ENCODE peak calls at places on chromosome 15, in ten cellular contexts. H is GM06990, C is hepatocyte, F is MCF 10A, P is IMR-90, E is H1, Z is tibial artery, A is retinal pigment epithelial cell, I is nephron progenitor cell, X is PC-9. J is an unnamed sample.

GRCh38 chr15:56249080-56249479 is 5.4 kb upstream of the RFX7 start:
- DNase-seq in H (no peak), C (peak; percentile 35), F (peak; percentile 78), P (peak; percentile 58), E (no peak), Z (no peak), A (no peak), I (no peak), X (no peak), J (no peak)

GRCh38 chr15:62068071-62068786 is 1.5 kb downstream of the C2CD4A start:
- DNase-seq in H (peak; percentile 48), C (peak; percentile 66), F (peak; percentile 22), P (no peak), E (peak; percentile 71), Z (peak; percentile 73), A (no peak), I (peak; percentile 66), X (peak; percentile 41), J (peak; percentile 60)

GRCh38 chr15:45521596-45522167 is 873 bp downstream of the SLC30A4 start:
- DNase-seq in H (peak; percentile 20), C (peak; percentile 65), F (peak; percentile 11), P (no peak), E (no peak), Z (no peak), A (no peak), I (no peak), X (peak; percentile 62), J (no peak)

GRCh38 chr15:69554321-69554961 is 101.8 kb downstream of the RPLP1 start:
- DNase-seq in H (no peak), C (peak; percentile 60), F (no peak), P (peak; percentile 14), E (no peak), Z (no peak), A (no peak), I (no peak), X (peak; percentile 70), J (no peak)

GRCh38 chr15:36430721-36431265 is 148.6 kb upstream of the CDIN1 start:
- DNase-seq in H (no peak), C (no peak), F (no peak), P (peak; percentile 34), E (no peak), Z (no peak), A (no peak), I (no peak), X (no peak), J (no peak)

GRCh38 chr15:25804451-25804850 is 58.7 kb downstream of the ATP10A start:
- DNase-seq in H (no peak), C (no peak), F (no peak), P (no peak), E (no peak), Z (peak; percentile 56), A (no peak), I (no peak), X (no peak), J (no peak)

GRCh38 chr15:63891079-63891762 is 57.5 kb upstream of the HERC1 start:
- DNase-seq in H (peak; percentile 78), C (peak; percentile 84), F (peak; percentile 83), P (peak; percentile 67), E (peak; percentile 94), Z (peak; percentile 80), A (peak; percentile 15), I (peak; percentile 82), X (peak; percentile 51), J (no peak)

GRCh38 chr15:57061696-57062095 is 143.3 kb downstream of the TCF12 start:
- DNase-seq in H (no peak), C (no peak), F (no peak), P (peak; percentile 27), E (no peak), Z (no peak), A (no peak), I (no peak), X (no peak), J (no peak)

GRCh38 chr15:74227968-74228722 is 8.0 kb upstream of the CCDC33 start:
- DNase-seq in H (no peak), C (no peak), F (no peak), P (no peak), E (no peak), Z (no peak), A (no peak), I (no peak), X (no peak), J (no peak)

GRCh38 chr15:40511093-40511471 is 40.3 kb downstream of the CHST14 start:
- DNase-seq in H (peak; percentile 53), C (no peak), F (no peak), P (no peak), E (no peak), Z (no peak), A (no peak), I (no peak), X (no peak), J (no peak)

GRCh38 chr15:90201150-90201943 is at the start of gene SEMA4B:
- DNase-seq in H (peak; percentile 78), C (peak; percentile 92), F (peak; percentile 51), P (peak; percentile 32), E (peak; percentile 90), Z (peak; percentile 83), A (no peak), I (peak; percentile 89), X (peak; percentile 46), J (peak; percentile 65)

GRCh38 chr15:31758126-31758525 is 272.2 kb upstream of the CHRNA7 start:
- DNase-seq in H (no peak), C (peak; percentile 34), F (peak; percentile 84), P (peak; percentile 2), E (no peak), Z (no peak), A (no peak), I (no peak), X (no peak), J (no peak)

GRCh38 chr15:57421110-57421509 is 44.8 kb downstream of the CGNL1 start:
- DNase-seq in H (no peak), C (no peak), F (no peak), P (no peak), E (no peak), Z (no peak), A (no peak), I (no peak), X (no peak), J (no peak)

GRCh38 chr15:67066041-67067021 is 929 bp downstream of the SMAD3 start:
- DNase-seq in H (no peak), C (no peak), F (no peak), P (peak; percentile 28), E (no peak), Z (no peak), A (no peak), I (peak; percentile 41), X (no peak), J (no peak)

GRCh38 chr15:40826123-40827075 is 2.1 kb downstream of the PPP1R14D start:
- DNase-seq in H (no peak), C (no peak), F (no peak), P (no peak), E (no peak), Z (no peak), A (no peak), I (no peak), X (peak; percentile 90), J (no peak)

DNA sequence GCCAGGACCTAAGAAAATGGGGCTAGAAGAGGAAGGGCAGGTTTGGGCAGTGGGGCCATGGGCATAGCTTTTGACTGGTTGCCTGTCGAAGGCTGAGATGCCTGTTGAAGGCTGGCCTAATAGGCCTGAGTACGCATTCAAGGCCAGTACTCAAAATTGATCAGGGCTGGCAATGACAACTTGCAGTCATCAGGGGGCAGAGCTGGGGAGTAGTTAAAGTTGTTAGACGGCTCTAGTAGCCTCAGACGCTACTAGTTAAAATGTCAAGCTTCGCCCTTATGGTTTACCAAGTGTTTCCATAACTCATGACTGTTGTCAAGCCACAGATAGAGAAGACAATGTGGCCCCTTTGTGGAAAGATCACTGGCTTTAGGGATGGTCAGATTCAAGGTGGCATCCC is 28.7 kb downstream of the SPG21 start:
- DNase-seq in H (no peak), C (no peak), F (no peak), P (no peak), E (no peak), Z (no peak), A (no peak), I (no peak), X (no peak), J (no peak)
- TF ChIP-seq CTCF in H (no peak), C (no peak), F (no peak), P (no peak), E (peak; percentile 55), Z (no peak), A (peak; percentile 6), I (no peak), X (no peak), J (no peak)

GRCh38 chr15:73153024-73153423 is 100.8 kb downstream of the NEO1 start:
- DNase-seq in H (no peak), C (no peak), F (no peak), P (no peak), E (no peak), Z (no peak), A (no peak), I (no peak), X (no peak), J (no peak)

GRCh38 chr15:73153447-73153846 is 101.2 kb downstream of the NEO1 start:
- DNase-seq in H (no peak), C (no peak), F (no peak), P (no peak), E (no peak), Z (no peak), A (no peak), I (no peak), X (no peak), J (no peak)

GRCh38 chr15:73150831-73151230 is 98.6 kb downstream of the NEO1 start:
- DNase-seq in H (no peak), C (no peak), F (no peak), P (no peak), E (no peak), Z (no peak), A (no peak), I (no peak), X (no peak), J (no peak)

GRCh38 chr15:73156431-73157191 is 104.3 kb downstream of the NEO1 start:
- DNase-seq in H (no peak), C (no peak), F (no peak), P (no peak), E (no peak), Z (no peak), A (no peak), I (no peak), X (no peak), J (no peak)
- TF ChIP-seq CTCF in H (peak; percentile 29), C (no peak), F (no peak), P (no peak), E (peak; percentile 29), Z (no peak), A (peak; percentile 11), I (no peak), X (no peak), J (no peak)

GRCh38 chr15:41949400-41950126 is 22.8 kb downstream of the EHD4 start:
- DNase-seq in H (no peak), C (no peak), F (no peak), P (no peak), E (no peak), Z (no peak), A (no peak), I (no peak), X (no peak), J (no peak)
- TF ChIP-seq CTCF in H (no peak), C (no peak), F (no peak), P (no peak), E (no peak), Z (no peak), A (no peak), I (no peak), X (no peak), J (no peak)

DNA sequence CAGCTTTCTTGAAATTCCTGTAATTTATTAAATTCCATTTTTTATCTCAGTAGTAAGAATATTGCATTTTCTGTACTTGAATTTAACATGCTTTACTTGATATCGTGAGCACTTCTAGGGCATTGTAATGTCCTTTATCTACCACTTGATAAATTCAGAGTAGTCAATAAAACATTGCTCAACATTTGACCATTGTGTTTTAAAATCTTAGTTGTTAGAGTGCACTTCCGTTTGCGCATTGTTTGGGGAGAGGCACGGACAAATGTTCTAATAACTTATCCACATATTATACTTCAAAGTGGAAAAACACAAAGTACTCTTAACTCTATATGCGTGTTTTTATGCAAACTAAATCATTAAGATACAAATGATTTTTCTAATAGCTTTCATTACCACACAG is 444 bp downstream of the FAM227B start:
- DNase-seq in H (no peak), C (no peak), F (peak; percentile 40), P (peak; percentile 33), E (no peak), Z (no peak), A (no peak), I (no peak), X (peak; percentile 52), J (no peak)
- TF ChIP-seq CTCF in H (no peak), C (no peak), F (no peak), P (no peak), E (no peak), Z (peak; percentile 9), A (no peak), I (no peak), X (no peak), J (peak; percentile 29)